ENCODE peak calls at places on chromosomes 2 and 18, in seven cellular contexts. R is K562, H is hepatocyte, X is AG10803, Y is HCT116, W is fibroblast of lung, G is endodermal cell. P is an unnamed sample.

GRCh38 chr2:172438064-172438421 is 10.7 kb downstream of the ITGA6 start:
- DNase-seq in W (no peak), H (no peak), Y (no peak), G (no peak), X (no peak), R (no peak), P (no peak)

GRCh38 chr2:173271135-173271534 is 83.5 kb upstream of the CDCA7 start:
- DNase-seq in R (no peak), G (no peak), X (no peak), W (no peak), H (no peak), Y (no peak), P (no peak)

GRCh38 chr2:223041527-223042109 is 10.4 kb upstream of the KCNE4 start:
- DNase-seq in Y (peak), X (peak), H (peak), W (peak), G (peak), R (peak), P (no peak)

GRCh38 chr2:50065845-50066244 is 911.5 kb upstream of the FSHR start:
- DNase-seq in X (no peak), W (no peak), H (no peak), R (no peak), Y (no peak), G (no peak), P (no peak)

GRCh38 chr2:178280261-178280852 is 86.0 kb downstream of the OSBPL6 start:
- DNase-seq in R (peak), X (peak), Y (peak), G (no peak), W (peak), H (peak), P (no peak)

GRCh38 chr2:180319586-180320405 is 312.7 kb upstream of the CWC22 start:
- DNase-seq in R (no peak), W (no peak), Y (no peak), H (no peak), X (no peak), G (no peak), P (no peak)

GRCh38 chr18:961644-962355 is 57.1 kb downstream of the ADCYAP1 start:
- DNase-seq in R (peak), X (peak), G (peak), H (peak), Y (peak), W (peak), P (no peak)

GRCh38 chr2:171957061-171957460 is 34.8 kb downstream of the HAT1 start:
- DNase-seq in G (no peak), W (no peak), X (peak), R (peak), Y (no peak), H (no peak), P (no peak)

GRCh38 chr2:181999911-182000310 is 14.3 kb downstream of the PPP1R1C start:
- DNase-seq in R (no peak), G (no peak), X (no peak), Y (no peak), W (no peak), H (no peak), P (no peak)

GRCh38 chr2:226607379-226607778 is 192.2 kb downstream of the IRS1 start:
- DNase-seq in Y (no peak), H (no peak), R (no peak), X (peak), W (peak), G (no peak), P (no peak)

GRCh38 chr2:131039908-131040660 is 53.2 kb downstream of the FAM168B start:
- DNase-seq in Y (no peak), G (peak), R (no peak), X (peak), H (no peak), W (no peak), P (no peak)

GRCh38 chr2:233115761-233116160 is 55.6 kb downstream of the INPP5D start:
- DNase-seq in Y (no peak), H (no peak), R (no peak), W (no peak), G (no peak), X (no peak), P (no peak)

GRCh38 chr2:171523339-171523931 is 1.2 kb downstream of the CYBRD1 start:
- DNase-seq in Y (peak), G (peak), R (peak), W (peak), H (peak), X (peak), P (peak)

GRCh38 chr2:152762202-152762601 is 43.8 kb downstream of the ARL6IP6 start:
- DNase-seq in W (peak), G (peak), R (no peak), X (peak), Y (no peak), H (peak), P (no peak)

GRCh38 chr2:240250150-240250984 is 109.9 kb upstream of the OTOS start:
- DNase-seq in Y (no peak), H (no peak), X (no peak), W (no peak), R (no peak), G (peak), P (peak)

GRCh38 chr18:41647914-41648313 is 307.1 kb upstream of the PIK3C3 start:
- DNase-seq in G (no peak), W (no peak), R (no peak), X (no peak), H (no peak), Y (no peak), P (no peak)

GRCh38 chr18:9708057-9708881 is at the start of gene RAB31:
- DNase-seq in G (peak), H (peak), R (peak), X (peak), W (peak), Y (no peak), P (peak)

GRCh38 chr2:129922571-129923264 is 56.7 kb upstream of the RAB6C start:
- DNase-seq in H (peak), X (no peak), R (no peak), W (no peak), Y (no peak), G (peak), P (no peak)

GRCh38 chr2:140892429-140892828 is 1238.4 kb downstream of the LRP1B start:
- DNase-seq in Y (no peak), H (no peak), G (no peak), X (no peak), R (no peak), W (peak), P (no peak)

GRCh38 chr2:208006325-208006724 is 19.0 kb downstream of the PLEKHM3 start:
- DNase-seq in H (no peak), W (peak), G (no peak), R (no peak), X (no peak), Y (no peak), P (no peak)

GRCh38 chr2:42827647-42828486 is 35.5 kb upstream of the HAAO start:
- DNase-seq in R (peak), X (peak), G (peak), Y (peak), W (peak), H (peak), P (peak)

GRCh38 chr2:241160318-241160717 is 10.1 kb downstream of the PPP1R7 start:
- DNase-seq in R (no peak), H (no peak), X (no peak), Y (no peak), W (no peak), G (no peak), P (no peak)

GRCh38 chr2:85935746-85936208 is 47.0 kb upstream of the ST3GAL5 start:
- DNase-seq in X (peak), Y (peak), H (no peak), R (peak), G (peak), W (peak), P (no peak)

GRCh38 chr2:189657867-189658266 is 3.4 kb upstream of the ASNSD1 start:
- DNase-seq in X (peak), Y (no peak), R (peak), G (peak), W (peak), H (peak), P (no peak)

GRCh38 chr2:44477657-44478414 is 116.1 kb downstream of the CAMKMT start:
- DNase-seq in Y (no peak), G (no peak), X (no peak), R (no peak), H (no peak), W (no peak), P (no peak)

GRCh38 chr2:191481305-191482075 is 196.4 kb upstream of the NABP1 start:
- DNase-seq in H (no peak), Y (no peak), R (no peak), G (no peak), X (no peak), W (peak), P (no peak)

GRCh38 chr2:191478754-191479679 is 198.9 kb upstream of the NABP1 start:
- DNase-seq in R (no peak), W (peak), X (peak), H (peak), Y (no peak), G (peak), P (no peak)

GRCh38 chr2:191474459-191474858 is 203.5 kb upstream of the NABP1 start:
- DNase-seq in Y (no peak), G (no peak), H (no peak), W (no peak), X (peak), R (no peak), P (no peak)

GRCh38 chr2:191476901-191477300 is 201.0 kb upstream of the NABP1 start:
- DNase-seq in Y (no peak), W (no peak), G (no peak), R (no peak), X (no peak), H (no peak), P (no peak)

DNA sequence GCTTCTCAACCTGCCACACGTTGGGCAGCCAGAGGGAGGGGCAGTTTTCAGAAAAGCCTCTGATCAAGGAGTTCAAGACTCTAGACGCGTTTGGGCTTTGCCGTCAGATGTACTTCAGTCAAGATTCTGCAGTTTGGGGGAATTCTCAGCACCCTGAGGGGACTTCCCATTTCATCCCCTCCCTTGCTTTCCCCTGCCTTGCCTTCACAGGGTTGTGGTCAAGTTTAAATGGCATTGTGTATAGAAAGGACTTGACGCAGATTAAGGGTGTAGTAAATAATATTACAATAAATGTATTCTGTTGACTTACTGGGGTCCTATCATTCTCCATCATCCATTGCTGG is 198.3 kb upstream of the NABP1 start:
- DNase-seq in Y (no peak), X (no peak), H (no peak), R (no peak), W (no peak), G (no peak), P (no peak)
- TF ChIP-seq CTCF in Y (no peak), X (peak), H (no peak), R (no peak), W (no peak), G (peak), P (no peak)

GRCh38 chr2:191155608-191156071 is 4.8 kb upstream of the STAT4 start:
- DNase-seq in Y (peak), R (peak), W (peak), H (peak), G (no peak), X (peak), P (no peak)
- TF ChIP-seq CTCF in Y (peak), R (peak), W (peak), H (peak), G (peak), X (peak), P (peak)

DNA sequence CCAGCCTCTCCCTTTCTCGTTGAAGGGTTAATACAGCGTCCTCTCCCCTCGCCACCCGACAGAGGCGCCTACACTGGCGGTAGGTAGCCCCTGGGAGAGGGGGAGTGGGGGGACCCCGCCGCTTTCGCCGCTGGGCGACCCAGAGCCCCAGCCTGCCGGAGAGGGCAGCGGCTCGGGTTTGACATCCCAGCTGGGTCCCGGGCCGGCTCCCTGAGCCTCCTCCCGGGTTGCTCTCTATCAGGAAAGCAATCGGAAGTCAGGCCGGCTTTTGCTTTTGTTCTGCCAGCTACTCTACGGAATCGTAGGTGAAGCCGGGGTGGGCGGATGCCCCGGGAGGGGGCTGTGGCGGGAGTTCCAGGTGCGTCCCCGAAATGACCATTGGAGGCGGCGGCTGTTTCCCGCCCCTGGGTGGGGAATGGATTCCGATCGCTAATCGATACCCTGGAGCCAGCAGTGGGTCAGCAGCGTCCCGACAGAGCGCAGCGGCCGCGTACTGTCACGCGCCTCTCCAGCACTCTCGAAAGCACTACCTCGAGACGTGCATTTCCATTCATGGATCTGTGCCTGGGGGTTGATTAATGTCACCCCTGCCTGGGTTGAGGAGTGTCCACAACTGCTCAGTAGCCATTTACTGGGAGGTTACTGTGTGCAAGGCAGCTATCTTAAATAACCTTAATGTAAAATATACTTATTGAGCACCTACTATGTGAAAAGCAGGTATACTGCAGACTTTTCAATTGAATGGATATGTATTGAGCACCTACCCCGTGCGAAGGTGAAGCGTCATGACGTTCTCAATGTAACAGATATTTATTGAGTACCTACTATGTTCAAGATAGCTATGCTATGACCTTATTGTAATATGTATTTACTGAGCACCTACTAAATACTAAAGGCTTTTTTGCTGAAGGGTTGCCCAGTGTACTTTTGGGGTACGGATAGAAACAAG is 1.1 kb downstream of the MAPK4 start:
- DNase-seq in W (no peak), G (peak), Y (no peak), X (no peak), H (peak), R (no peak), P (no peak)
- TF ChIP-seq CTCF in W (no peak), G (no peak), Y (no peak), X (no peak), H (no peak), R (no peak), P (no peak)

GRCh38 chr2:54336136-54336976 is 80.3 kb upstream of the TSPYL6 start:
- DNase-seq in W (peak), Y (no peak), H (no peak), R (no peak), G (no peak), X (peak), P (no peak)

GRCh38 chr2:54336977-54337255 is 80.9 kb upstream of the TSPYL6 start:
- DNase-seq in W (no peak), R (no peak), X (peak), G (no peak), H (no peak), Y (no peak), P (no peak)

GRCh38 chr2:54342603-54343002 is 86.6 kb upstream of the TSPYL6 start:
- DNase-seq in G (no peak), H (no peak), Y (no peak), R (no peak), X (no peak), W (no peak), P (no peak)

GRCh38 chr2:54347622-54348021 is 91.6 kb upstream of the TSPYL6 start:
- DNase-seq in G (no peak), R (no peak), X (no peak), W (no peak), H (no peak), Y (no peak), P (no peak)

DNA sequence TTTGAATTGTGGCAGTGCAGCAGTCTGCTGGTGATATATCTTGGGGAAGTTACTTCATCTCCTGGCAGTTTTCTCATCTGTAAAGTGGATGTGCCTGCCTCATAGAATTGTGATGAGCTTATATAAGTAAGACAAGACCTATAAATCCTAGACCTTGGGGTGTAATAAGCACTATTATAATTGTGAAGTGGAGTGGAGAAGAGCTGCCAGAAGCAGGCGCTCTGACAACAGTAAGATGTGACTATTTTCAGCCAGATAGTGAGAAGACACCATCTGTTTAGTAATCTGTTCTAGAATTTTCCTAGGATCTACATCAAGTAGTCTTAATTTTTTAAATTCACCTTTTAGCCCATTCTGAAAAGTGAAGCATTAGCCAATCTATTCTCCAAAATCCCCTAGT is 85.6 kb upstream of the TSPYL6 start:
- DNase-seq in H (no peak), W (no peak), X (no peak), G (no peak), Y (no peak), R (no peak), P (no peak)
- TF ChIP-seq CTCF in H (peak), W (peak), X (peak), G (peak), Y (peak), R (no peak), P (no peak)

GRCh38 chr2:217947341-217948316 is 55.2 kb downstream of the TNS1 start:
- DNase-seq in G (peak), R (no peak), H (no peak), X (no peak), Y (peak), W (no peak), P (peak)
- TF ChIP-seq CTCF in G (peak), R (no peak), H (peak), X (no peak), Y (peak), W (no peak), P (no peak)

GRCh38 chr2:154507186-154507585 is 191.3 kb upstream of the KCNJ3 start:
- DNase-seq in H (no peak), X (no peak), R (no peak), W (no peak), G (no peak), Y (peak), P (no peak)
- TF ChIP-seq CTCF in H (peak), X (no peak), R (no peak), W (no peak), G (peak), Y (peak), P (no peak)

GRCh38 chr2:46847185-46847710 is 68.4 kb downstream of the MCFD2 start:
- DNase-seq in G (no peak), H (peak), X (peak), W (peak), Y (no peak), R (no peak), P (peak)
- TF ChIP-seq CTCF in G (no peak), H (no peak), X (peak), W (no peak), Y (no peak), R (no peak), P (no peak)